ENCODE peak calls at places on chromosomes 6 and 20, in five cellular contexts. One of them, this sample, is unnamed.

GRCh38 chr6:100267721-100268123 is 197.0 kb downstream of the SIM1 start:
- DNase-seq in amygdala: no peak
- DNase-seq in NAMALWA: no peak
- DNase-seq in T1000: no peak
- DNase-seq in T-helper 2 cell: no peak
- DNase-seq in this sample: no peak

GRCh38 chr6:170052991-170053821 is 237.7 kb downstream of the DLL1 start:
- DNase-seq in amygdala: no peak
- DNase-seq in NAMALWA: no peak
- DNase-seq in T1000: no peak
- DNase-seq in T-helper 2 cell: no peak
- DNase-seq in this sample: no peak

GRCh38 chr6:49453221-49453620 is 9.8 kb downstream of the MMUT start:
- DNase-seq in amygdala: no peak
- DNase-seq in NAMALWA: peak; percentile 17
- DNase-seq in T1000: no peak
- DNase-seq in T-helper 2 cell: no peak
- DNase-seq in this sample: peak; percentile 45

GRCh38 chr6:127198549-127198948 is 68.1 kb upstream of the RNF146 start:
- DNase-seq in amygdala: no peak
- DNase-seq in NAMALWA: no peak
- DNase-seq in T1000: no peak
- DNase-seq in T-helper 2 cell: no peak
- DNase-seq in this sample: no peak

GRCh38 chr20:61267241-61267640 is 15.2 kb downstream of the CDH4 start:
- DNase-seq in amygdala: no peak
- DNase-seq in NAMALWA: no peak
- DNase-seq in T1000: no peak
- DNase-seq in T-helper 2 cell: no peak
- DNase-seq in this sample: no peak

GRCh38 chr20:33005132-33005566 is 916 bp upstream of the SUN5 start:
- DNase-seq in amygdala: no peak
- DNase-seq in NAMALWA: peak; percentile 68
- DNase-seq in T1000: no peak
- DNase-seq in T-helper 2 cell: no peak
- DNase-seq in this sample: peak; percentile 81

GRCh38 chr6:117536317-117536716 is 53.8 kb downstream of the DCBLD1 start:
- DNase-seq in amygdala: no peak
- DNase-seq in NAMALWA: no peak
- DNase-seq in T1000: no peak
- DNase-seq in T-helper 2 cell: no peak
- DNase-seq in this sample: no peak

GRCh38 chr6:106194949-106195919 is 109.1 kb downstream of the PRDM1 start:
- DNase-seq in amygdala: no peak
- DNase-seq in NAMALWA: no peak
- DNase-seq in T1000: no peak
- DNase-seq in T-helper 2 cell: no peak
- DNase-seq in this sample: no peak

GRCh38 chr6:166104107-166104506 is 63.5 kb downstream of the TBXT start:
- DNase-seq in amygdala: no peak
- DNase-seq in NAMALWA: no peak
- DNase-seq in T1000: no peak
- DNase-seq in T-helper 2 cell: no peak
- DNase-seq in this sample: no peak

GRCh38 chr6:113825776-113826175 is 31.4 kb upstream of the MARCKS start:
- DNase-seq in amygdala: peak; percentile 57
- DNase-seq in NAMALWA: no peak
- DNase-seq in T1000: no peak
- DNase-seq in T-helper 2 cell: no peak
- DNase-seq in this sample: no peak

GRCh38 chr6:85113934-85114582 is 335.8 kb upstream of the NT5E start:
- DNase-seq in amygdala: no peak
- DNase-seq in NAMALWA: no peak
- DNase-seq in T1000: no peak
- DNase-seq in T-helper 2 cell: no peak
- DNase-seq in this sample: no peak

GRCh38 chr6:89438248-89438647 is 5.3 kb downstream of the ANKRD6 start:
- DNase-seq in amygdala: no peak
- DNase-seq in NAMALWA: no peak
- DNase-seq in T1000: no peak
- DNase-seq in T-helper 2 cell: no peak
- DNase-seq in this sample: no peak

GRCh38 chr20:42401598-42401997 is 783.4 kb upstream of the CHD6 start:
- DNase-seq in amygdala: no peak
- DNase-seq in NAMALWA: no peak
- DNase-seq in T1000: no peak
- DNase-seq in T-helper 2 cell: no peak
- DNase-seq in this sample: no peak

GRCh38 chr6:51350308-51350904 is 531.7 kb downstream of the TFAP2B start:
- DNase-seq in amygdala: no peak
- DNase-seq in NAMALWA: peak; percentile 9
- DNase-seq in T1000: no peak
- DNase-seq in T-helper 2 cell: no peak
- DNase-seq in this sample: peak; percentile 15

GRCh38 chr6:128605961-128606360 is 85.6 kb upstream of the PTPRK start:
- DNase-seq in amygdala: no peak
- DNase-seq in NAMALWA: no peak
- DNase-seq in T1000: no peak
- DNase-seq in T-helper 2 cell: no peak
- DNase-seq in this sample: no peak

GRCh38 chr6:135423649-135424128 is 73.9 kb downstream of the AHI1 start:
- DNase-seq in amygdala: no peak
- DNase-seq in NAMALWA: peak; percentile 80
- DNase-seq in T1000: no peak
- DNase-seq in T-helper 2 cell: no peak
- DNase-seq in this sample: peak; percentile 63

GRCh38 chr6:150413768-150414167 is 45.0 kb downstream of the IYD start:
- DNase-seq in amygdala: no peak
- DNase-seq in NAMALWA: no peak
- DNase-seq in T1000: no peak
- DNase-seq in T-helper 2 cell: no peak
- DNase-seq in this sample: no peak

GRCh38 chr6:73580247-73581149 is 59.7 kb upstream of the EEF1A1 start:
- DNase-seq in amygdala: peak; percentile 52
- DNase-seq in NAMALWA: no peak
- DNase-seq in T1000: peak; percentile 89
- DNase-seq in T-helper 2 cell: peak; percentile 61
- DNase-seq in this sample: peak; percentile 98

GRCh38 chr6:2396292-2396691 is 150.9 kb upstream of the GMDS start:
- DNase-seq in amygdala: no peak
- DNase-seq in NAMALWA: no peak
- DNase-seq in T1000: no peak
- DNase-seq in T-helper 2 cell: no peak
- DNase-seq in this sample: peak; percentile 28

GRCh38 chr6:100449239-100449691 is 15.5 kb downstream of the SIM1 start:
- DNase-seq in amygdala: no peak
- DNase-seq in NAMALWA: no peak
- DNase-seq in T1000: no peak
- DNase-seq in T-helper 2 cell: no peak
- DNase-seq in this sample: peak; percentile 44

GRCh38 chr6:53862517-53863457 is 68.0 kb downstream of the LRRC1 start:
- DNase-seq in amygdala: no peak
- DNase-seq in NAMALWA: no peak
- DNase-seq in T1000: no peak
- DNase-seq in T-helper 2 cell: no peak
- DNase-seq in this sample: no peak

GRCh38 chr20:19649041-19649440 is 109.0 kb upstream of the RIN2 start:
- DNase-seq in amygdala: no peak
- DNase-seq in NAMALWA: peak; percentile 15
- DNase-seq in T1000: no peak
- DNase-seq in T-helper 2 cell: no peak
- DNase-seq in this sample: no peak